ENCODE peak calls at places on chromosomes 6 and 20, in five cellular contexts. R is HFFc6, M is BJ, J is transverse colon, P is IMR-90. C is an unnamed sample.

GRCh38 chr20:25739615-25740320 is 43.1 kb upstream of the ZNF337 start:
- DNase-seq in R (peak), M (no peak), J (no peak), P (peak), C (peak)

GRCh38 chr6:98487612-98488011 is 346.8 kb upstream of the POU3F2 start:
- DNase-seq in R (no peak), M (no peak), J (no peak), P (no peak), C (no peak)

GRCh38 chr6:147190556-147190955 is 13.7 kb upstream of the STXBP5 start:
- DNase-seq in R (no peak), M (no peak), J (no peak), P (no peak), C (no peak)

GRCh38 chr6:47151232-47151898 is 109.2 kb upstream of the ADGRF1 start:
- DNase-seq in R (no peak), M (no peak), J (no peak), P (no peak), C (no peak)

GRCh38 chr6:137339929-137340559 is 120.9 kb upstream of the IFNGR1 start:
- DNase-seq in R (no peak), M (no peak), J (no peak), P (no peak), C (no peak)

GRCh38 chr20:52168116-52168515 is 23.5 kb downstream of the ZFP64 start:
- DNase-seq in R (no peak), M (no peak), J (no peak), P (no peak), C (no peak)

GRCh38 chr20:57560554-57561355 is at the start of gene PCK1:
- DNase-seq in R (no peak), M (no peak), J (peak), P (peak), C (peak)

GRCh38 chr20:37567671-37568588 is 40.3 kb upstream of the BLCAP start:
- DNase-seq in R (no peak), M (no peak), J (no peak), P (no peak), C (no peak)

GRCh38 chr20:62660216-62660615 is 17.9 kb downstream of the SLCO4A1 start:
- DNase-seq in R (no peak), M (no peak), J (no peak), P (no peak), C (no peak)

GRCh38 chr6:83853968-83854501 is 875 bp downstream of the RIPPLY2 start:
- DNase-seq in R (no peak), M (no peak), J (no peak), P (no peak), C (no peak)

GRCh38 chr20:23366384-23366783 is 4.4 kb downstream of the GZF1 start:
- DNase-seq in R (no peak), M (no peak), J (no peak), P (no peak), C (no peak)

GRCh38 chr6:167121471-167121870 is 1.4 kb upstream of the CCR6 start:
- DNase-seq in R (no peak), M (no peak), J (no peak), P (no peak), C (no peak)

GRCh38 chr6:161561938-161562337 is 288.1 kb upstream of the AGPAT4 start:
- DNase-seq in R (no peak), M (no peak), J (no peak), P (no peak), C (no peak)
- TF ChIP-seq CTCF in R (no peak), M (no peak), J (no peak), P (no peak), C (no peak)

DNA sequence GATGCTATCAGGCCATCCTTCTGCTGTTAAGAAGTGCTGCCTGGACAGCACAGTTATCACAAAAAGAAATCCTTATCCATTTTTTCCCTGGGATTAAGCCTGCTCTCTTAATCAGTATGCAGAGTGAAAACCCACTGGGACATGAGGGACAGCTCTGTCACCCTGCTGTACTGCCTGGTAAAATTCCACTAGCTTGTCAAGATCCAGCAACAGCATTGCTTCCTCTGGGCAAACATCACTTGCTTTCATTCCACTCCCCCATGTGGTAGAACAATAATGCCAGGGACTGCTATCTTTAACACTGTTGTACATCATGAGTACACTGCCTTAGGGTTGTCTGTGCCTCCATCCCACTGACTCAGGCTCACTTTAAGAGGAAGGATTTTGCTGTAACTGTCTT is 331.3 kb downstream of the KIF16B start:
- DNase-seq in R (no peak), M (no peak), J (no peak), P (no peak), C (no peak)
- TF ChIP-seq CTCF in R (no peak), M (no peak), J (no peak), P (no peak), C (no peak)

GRCh38 chr6:125910518-125910917 is 46.1 kb upstream of the HINT3 start:
- DNase-seq in R (peak), M (no peak), J (no peak), P (peak), C (peak)

GRCh38 chr6:125904871-125905270 is 51.7 kb upstream of the HINT3 start:
- DNase-seq in R (peak), M (no peak), J (no peak), P (peak), C (peak)

GRCh38 chr6:125906158-125906998 is 50.2 kb upstream of the HINT3 start:
- DNase-seq in R (peak), M (no peak), J (peak), P (peak), C (peak)
- TF ChIP-seq CTCF in R (peak), M (peak), J (peak), P (peak), C (peak)

GRCh38 chr6:129475477-129476247 is 234.3 kb downstream of the ARHGAP18 start:
- DNase-seq in R (no peak), M (no peak), J (no peak), P (peak), C (no peak)

GRCh38 chr6:129469070-129469662 is 240.8 kb downstream of the ARHGAP18 start:
- DNase-seq in R (peak), M (no peak), J (no peak), P (no peak), C (peak)

GRCh38 chr6:129476248-129476564 is 233.8 kb downstream of the ARHGAP18 start:
- DNase-seq in R (no peak), M (no peak), J (no peak), P (no peak), C (no peak)

GRCh38 chr6:129476810-129477209 is 233.2 kb downstream of the ARHGAP18 start:
- DNase-seq in R (no peak), M (no peak), J (no peak), P (no peak), C (no peak)

DNA sequence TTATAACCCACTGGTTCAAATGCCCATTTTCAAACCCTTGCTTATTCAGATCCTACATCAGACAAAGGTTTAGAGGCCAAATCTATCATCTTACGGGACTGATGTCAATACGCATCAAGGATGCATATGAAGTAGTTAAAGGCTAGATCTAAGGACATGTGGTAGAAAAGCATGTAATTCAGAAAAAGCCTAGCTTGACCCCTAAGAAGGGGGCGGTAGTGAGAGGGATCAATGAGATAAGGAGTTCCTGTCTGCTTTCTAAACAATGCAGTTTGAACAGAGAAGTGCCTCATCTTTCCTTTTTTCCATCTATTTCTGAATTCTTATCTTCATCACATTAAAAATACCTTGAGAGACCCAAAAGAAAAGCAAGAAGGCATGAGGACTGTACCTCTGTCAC is 237.7 kb downstream of the ARHGAP18 start:
- DNase-seq in R (no peak), M (no peak), J (no peak), P (no peak), C (no peak)
- TF ChIP-seq CTCF in R (no peak), M (no peak), J (no peak), P (no peak), C (no peak)

DNA sequence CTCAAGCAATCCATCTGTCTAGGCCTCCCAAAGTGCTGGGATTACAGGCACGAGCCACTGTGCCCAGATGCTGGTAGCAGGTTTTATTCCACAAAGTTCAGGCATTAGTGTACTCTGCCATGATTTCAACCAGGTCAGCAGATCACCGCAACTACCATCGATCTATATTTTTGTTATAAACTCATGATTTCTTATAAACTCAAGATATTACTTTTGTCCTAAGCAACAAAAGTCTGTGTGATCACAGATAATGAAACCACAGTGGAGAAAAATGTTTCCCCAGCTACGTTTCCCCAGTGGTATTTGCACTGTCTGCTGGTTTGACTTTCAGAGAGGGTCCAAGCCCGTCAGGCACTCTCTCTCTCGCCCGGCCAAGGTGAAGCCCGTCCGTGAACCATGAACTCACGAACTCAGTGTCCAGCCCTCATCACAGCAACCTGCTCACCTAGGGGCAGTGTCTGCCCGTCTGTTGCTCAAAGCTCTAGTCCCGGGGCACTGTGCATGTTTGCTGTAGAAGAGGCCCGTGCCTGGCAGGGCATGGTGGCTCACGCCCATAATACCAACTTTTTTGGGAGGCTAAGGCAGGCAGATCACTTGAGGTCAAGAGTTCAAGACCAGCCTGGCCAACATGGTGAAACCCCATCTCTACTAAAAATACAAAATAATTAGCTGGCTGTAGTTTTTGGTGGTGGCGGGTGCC is 7.0 kb downstream of the SLC4A11 start:
- DNase-seq in R (no peak), M (no peak), J (no peak), P (no peak), C (no peak)
- TF ChIP-seq CTCF in R (no peak), M (no peak), J (no peak), P (no peak), C (no peak)

GRCh38 chr6:52661551-52661950 is 9.4 kb upstream of the TMEM14A start:
- DNase-seq in R (no peak), M (no peak), J (no peak), P (no peak), C (no peak)

GRCh38 chr6:52663935-52664184 is 7.1 kb upstream of the TMEM14A start:
- DNase-seq in R (no peak), M (no peak), J (no peak), P (no peak), C (no peak)

GRCh38 chr6:52662031-52662430 is 8.9 kb upstream of the TMEM14A start:
- DNase-seq in R (no peak), M (no peak), J (no peak), P (no peak), C (no peak)

GRCh38 chr6:52664185-52664990 is 6.5 kb upstream of the TMEM14A start:
- DNase-seq in R (peak), M (peak), J (peak), P (peak), C (peak)

DNA sequence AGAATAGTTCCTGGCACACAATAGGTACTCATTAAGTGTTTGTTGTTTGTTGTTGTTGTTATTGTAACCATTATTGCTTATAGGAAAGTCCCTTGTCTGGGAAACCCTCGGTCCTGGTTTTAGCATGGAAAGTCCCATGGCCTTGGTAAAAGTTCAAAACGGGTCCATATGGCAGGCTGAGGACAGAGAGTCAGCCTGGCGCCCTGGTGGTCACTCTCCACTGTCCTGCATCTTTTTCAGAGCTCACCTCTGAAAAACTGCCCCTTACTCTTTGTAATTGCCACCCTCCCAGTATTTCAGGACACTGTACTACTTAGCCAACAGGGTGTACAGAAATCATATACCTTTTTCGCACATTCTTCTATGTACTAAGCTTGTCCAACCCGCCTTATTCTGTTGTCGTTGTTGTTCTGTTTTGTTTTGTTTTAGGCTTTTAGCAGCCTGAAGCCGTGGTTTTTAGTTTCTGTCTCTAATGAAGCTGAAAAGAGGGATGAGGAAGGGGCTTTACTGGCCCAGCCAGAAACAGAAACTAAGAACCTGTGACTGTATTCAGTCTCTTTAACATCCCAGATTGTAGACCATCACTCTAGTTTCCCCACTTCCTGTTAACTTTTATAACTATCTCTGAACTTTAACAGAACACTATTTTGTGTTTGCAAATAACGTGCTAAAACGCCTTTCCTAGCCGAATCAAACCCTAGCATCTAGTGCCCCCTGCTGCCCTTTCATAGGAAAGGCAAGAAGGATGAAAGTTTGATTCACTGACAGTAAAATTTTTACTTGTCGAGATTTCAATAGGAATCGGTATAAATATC is 7.6 kb upstream of the TMEM14A start:
- DNase-seq in R (peak), M (peak), J (peak), P (peak), C (peak)
- TF ChIP-seq CTCF in R (peak), M (peak), J (peak), P (peak), C (peak)

C was measured in cardiac fibroblast.